ENCODE peak calls at places on chromosomes 6 and 20, in six cellular contexts. C is GM12878, U is stomach, S is suprapubic skin, L is tibial nerve, V is upper lobe of left lung. Q is an unnamed sample. For H3K36me3, the result is how much of the 10 kb centered on the place peaks cover.

GRCh38 chr6:25350593-25350992 is 71.4 kb downstream of the CARMIL1 start:
- DNase-seq in C (no peak), S (no peak), L (no peak), U (no peak), V (no peak), Q (no peak)

GRCh38 chr6:69422474-69422873 is 374.3 kb downstream of the LMBRD1 start:
- DNase-seq in S (no peak), C (no peak), V (no peak), U (no peak), L (no peak), Q (no peak)

GRCh38 chr6:130629640-130630039 is 197.6 kb upstream of the SMLR1 start:
- DNase-seq in U (no peak), V (no peak), C (no peak), L (no peak), S (no peak), Q (no peak)

GRCh38 chr6:90390379-90390778 is 93.7 kb upstream of the BACH2 start:
- DNase-seq in V (no peak), S (no peak), U (no peak), L (no peak), C (no peak), Q (no peak)

GRCh38 chr20:45445805-45446562 is 23.6 kb upstream of the WFDC2 start:
- DNase-seq in S (no peak), V (no peak), U (no peak), C (no peak), L (no peak), Q (no peak)

GRCh38 chr6:9563996-9564395 is 850.9 kb downstream of the TFAP2A start:
- DNase-seq in L (no peak), C (no peak), V (no peak), S (no peak), U (no peak), Q (no peak)

GRCh38 chr20:39210331-39211074 is 248.4 kb downstream of the DHX35 start:
- DNase-seq in L (no peak), C (no peak), U (peak), V (no peak), S (no peak), Q (no peak)

GRCh38 chr6:3867616-3868502 is 18.7 kb downstream of the FAM50B start:
- DNase-seq in L (no peak), C (no peak), V (no peak), S (peak), U (no peak), Q (no peak)

GRCh38 chr20:50218987-50219435 is 28.4 kb downstream of the CEBPB start:
- DNase-seq in C (no peak), V (no peak), L (no peak), U (no peak), S (no peak), Q (no peak)

GRCh38 chr6:95093154-95093553 is 484.2 kb upstream of the MANEA start:
- DNase-seq in V (no peak), C (no peak), U (no peak), S (no peak), L (no peak), Q (no peak)

GRCh38 chr20:57835462-57836455 is 125.9 kb upstream of the PMEPA1 start:
- DNase-seq in L (no peak), C (no peak), U (no peak), V (peak), S (no peak), Q (no peak)

GRCh38 chr6:150835620-150836019 is 29.9 kb upstream of the MTHFD1L start:
- DNase-seq in L (no peak), C (no peak), V (no peak), S (no peak), U (no peak), Q (no peak)

GRCh38 chr6:68008445-68008844 is 626.6 kb upstream of the ADGRB3 start:
- DNase-seq in U (no peak), V (no peak), S (no peak), C (peak), L (no peak), Q (no peak)

GRCh38 chr6:27250955-27251671 is 3.6 kb downstream of the PRSS16 start:
- DNase-seq in S (peak), L (no peak), C (peak), V (peak), U (peak), Q (peak)

GRCh38 chr20:33995053-33995816 is 1.5 kb downstream of the RALY start:
- DNase-seq in S (no peak), L (peak), V (no peak), C (no peak), U (no peak), Q (no peak)

GRCh38 chr6:11380969-11381744 is 148.7 kb upstream of the NEDD9 start:
- DNase-seq in L (no peak), U (no peak), C (no peak), V (no peak), S (no peak), Q (no peak)

GRCh38 chr20:46894971-46895905 is 595 bp downstream of the EYA2 start:
- DNase-seq in S (no peak), L (no peak), U (peak), V (no peak), C (no peak), Q (no peak)

GRCh38 chr20:61516398-61517208 is 264.5 kb downstream of the CDH4 start:
- DNase-seq in V (no peak), U (no peak), C (no peak), L (no peak), S (no peak), Q (no peak)

GRCh38 chr6:87151471-87151785 is 3.9 kb upstream of the ZNF292 start:
- DNase-seq in U (no peak), L (no peak), S (no peak), C (no peak), V (no peak), Q (no peak)

GRCh38 chr20:13736792-13737191 is 47.9 kb downstream of the ESF1 start:
- DNase-seq in L (peak), C (no peak), S (no peak), U (no peak), V (no peak), Q (no peak)
- TF ChIP-seq EP300 in L (peak), C (no peak), S (no peak), U (no peak), V (no peak), Q (no peak)

GRCh38 chr20:44424039-44424495 is 51.6 kb upstream of the TTPAL start:
- DNase-seq in C (no peak), S (no peak), L (no peak), V (no peak), U (no peak), Q (no peak)
- H3K36me3 ChIP-seq in C (under half), S (under half), L (under half), V (under half), U (half or more), Q (under half)

GRCh38 chr6:113903666-113904330 is 46.7 kb downstream of the MARCKS start:
- DNase-seq in L (peak), C (no peak), S (no peak), U (peak), V (no peak), Q (peak)
- H3K27ac ChIP-seq in L (no peak), C (no peak), S (peak), U (peak), V (peak), Q (no peak)

GRCh38 chr6:32112436-32112980 is 3.4 kb upstream of the TNXB start:
- DNase-seq in U (no peak), V (no peak), L (no peak), C (no peak), S (peak), Q (no peak)
- TF ChIP-seq EP300 in U (no peak), V (no peak), L (peak), C (no peak), S (no peak), Q (no peak)

DNA sequence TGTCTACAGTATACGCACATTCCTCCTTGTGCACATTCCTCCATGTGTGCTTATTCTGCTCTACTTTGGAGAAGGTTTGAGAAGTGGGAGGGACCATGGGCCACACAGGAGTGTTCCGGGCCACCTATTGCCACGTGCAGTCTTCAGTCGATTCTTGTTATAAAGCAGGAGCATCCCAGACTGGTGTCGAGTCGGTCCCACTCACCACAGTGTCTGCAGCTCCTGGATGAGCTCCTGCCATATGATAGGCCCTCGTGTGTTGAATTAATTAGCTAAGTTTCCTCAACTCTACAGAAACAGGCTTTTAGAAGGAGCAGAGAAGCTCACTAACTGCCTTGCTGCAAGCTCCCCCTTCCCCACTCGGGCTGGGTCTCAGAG is 22.6 kb downstream of the ENTPD6 start:
- DNase-seq in C (no peak), U (no peak), V (no peak), L (no peak), S (peak), Q (no peak)
- H3K36me3 ChIP-seq in C (under half), U (half or more), V (half or more), L (under half), S (half or more), Q (under half)